ENCODE peak calls at places on chromosome 3, in five cellular contexts. H is stimulated activated CD8-positive, alpha-beta memory T cell treated with anti-CD3 and anti-CD28 coated beads, Interleukin-2, amount 100 ng/mL, for 48 hours; D is activated CD8-positive, alpha-beta memory T cell treated with anti-CD3 and anti-CD28 coated beads, Interleukin-2, amount 50 U/mL, for 48 hours; Y is transverse colon; F is HT-29. M is an unnamed sample.

GRCh38 chr3:50609743-50610085 is 1.9 kb downstream of the CISH start:
- DNase-seq in Y (no peak), F (no peak), H (no peak), D (peak; percentile 77), M (peak; percentile 37)

GRCh38 chr3:44584646-44585501 is at the start of gene ZNF660:
- DNase-seq in H (peak; percentile 1), F (no peak), D (peak; percentile 54), Y (peak; percentile 37), M (peak; percentile 37)

GRCh38 chr3:135077186-135077585 is 282.1 kb downstream of the EPHB1 start:
- DNase-seq in Y (no peak), D (no peak), H (no peak), F (no peak), M (no peak)

GRCh38 chr3:157872902-157873301 is 233.3 kb downstream of the SHOX2 start:
- DNase-seq in D (no peak), F (no peak), Y (no peak), H (no peak), M (no peak)

GRCh38 chr3:140571836-140572235 is 106.0 kb upstream of the TRIM42 start:
- DNase-seq in F (no peak), D (no peak), Y (no peak), H (no peak), M (no peak)

GRCh38 chr3:78670087-78670486 is 1097.7 kb downstream of the ROBO1 start:
- DNase-seq in H (no peak), D (no peak), F (no peak), Y (no peak), M (no peak)

GRCh38 chr3:52915245-52915772 is 18.0 kb upstream of the STIMATE start:
- DNase-seq in H (no peak), Y (no peak), F (no peak), D (no peak), M (no peak)

GRCh38 chr3:185470323-185470722 is 28.5 kb downstream of the TMEM41A start:
- DNase-seq in Y (no peak), F (no peak), H (no peak), D (no peak), M (no peak)

GRCh38 chr3:179098388-179099077 is 26.9 kb upstream of the ZMAT3 start:
- DNase-seq in D (no peak), Y (no peak), F (no peak), H (no peak), M (no peak)

GRCh38 chr3:38574411-38575278 is 74.8 kb downstream of the SCN5A start:
- DNase-seq in F (no peak), D (peak; percentile 32), H (no peak), Y (no peak), M (no peak)